ENCODE peak calls at places on chromosomes 3 and 15, in five cellular contexts. P is IMR-90; O is thoracic aorta; I is CD8-positive, alpha-beta T cell; V is CD4-positive, alpha-beta memory T cell. Y is an unnamed sample. For H3K4me1, the result is how much of the 10 kb centered on the place peaks cover.

GRCh38 chr3:100089802-100090668 is 24.3 kb downstream of the FILIP1L start:
- DNase-seq in P (peak), O (no peak), I (no peak), V (no peak), Y (no peak)

GRCh38 chr15:64334530-64334929 is 21.4 kb downstream of the CSNK1G1 start:
- DNase-seq in P (no peak), O (no peak), I (no peak), V (peak), Y (no peak)

GRCh38 chr3:39362177-39362576 is 21.0 kb upstream of the SLC25A38 start:
- DNase-seq in P (no peak), O (no peak), I (no peak), V (no peak), Y (no peak)

GRCh38 chr3:149134560-149134959 is 5.1 kb downstream of the HPS3 start:
- DNase-seq in P (peak), O (no peak), I (no peak), V (no peak), Y (no peak)

GRCh38 chr3:148528024-148528423 is 169.7 kb upstream of the AGTR1 start:
- DNase-seq in P (peak), O (no peak), I (no peak), V (no peak), Y (no peak)

GRCh38 chr3:149706905-149707304 is 45.4 kb downstream of the COMMD2 start:
- DNase-seq in P (peak), O (no peak), I (no peak), V (no peak), Y (no peak)

GRCh38 chr3:17833786-17834559 is 91.5 kb upstream of the TBC1D5 start:
- DNase-seq in P (no peak), O (no peak), I (no peak), V (no peak), Y (no peak)

GRCh38 chr3:183844606-183845005 is 19.2 kb upstream of the MAP6D1 start:
- DNase-seq in P (peak), O (no peak), I (no peak), V (no peak), Y (no peak)

GRCh38 chr15:90126457-90127435 is 24.5 kb upstream of the IDH2 start:
- DNase-seq in P (no peak), O (no peak), I (no peak), V (no peak), Y (no peak)

GRCh38 chr3:51340311-51340829 is 44.7 kb upstream of the MANF start:
- DNase-seq in P (peak), O (no peak), I (no peak), V (no peak), Y (peak)

GRCh38 chr3:85801955-85802354 is 843.2 kb downstream of the CADM2 start:
- DNase-seq in P (no peak), O (no peak), I (no peak), V (no peak), Y (no peak)

GRCh38 chr15:38530113-38530512 is 34.5 kb downstream of the RASGRP1 start:
- DNase-seq in P (no peak), O (no peak), I (no peak), V (no peak), Y (no peak)

GRCh38 chr3:115930922-115931321 is 307.6 kb downstream of the GAP43 start:
- DNase-seq in P (no peak), O (no peak), I (no peak), V (no peak), Y (no peak)

GRCh38 chr3:65483475-65483874 is 555.2 kb downstream of the MAGI1 start:
- DNase-seq in P (no peak), O (no peak), I (no peak), V (no peak), Y (peak)

GRCh38 chr3:184314700-184315505 is 497 bp downstream of the EIF4G1 start:
- DNase-seq in P (peak), O (peak), I (peak), V (peak), Y (peak)

GRCh38 chr3:148950806-148951205 is 40.5 kb upstream of the GYG1 start:
- DNase-seq in P (peak), O (no peak), I (no peak), V (no peak), Y (no peak)

GRCh38 chr3:177475266-177475665 is 278.0 kb upstream of the TBL1XR1 start:
- DNase-seq in P (no peak), O (no peak), I (no peak), V (no peak), Y (no peak)

GRCh38 chr3:163722421-163722820 is 1355.9 kb downstream of the SI start:
- DNase-seq in P (no peak), O (no peak), I (no peak), V (no peak), Y (no peak)

GRCh38 chr15:39622660-39623549 is 42.0 kb downstream of the THBS1 start:
- DNase-seq in P (no peak), O (no peak), I (no peak), V (no peak), Y (no peak)

GRCh38 chr15:48675436-48675835 is 29.9 kb upstream of the FBN1 start:
- DNase-seq in P (peak), O (no peak), I (no peak), V (no peak), Y (no peak)

GRCh38 chr3:129557737-129558037 is 14.7 kb downstream of the H1-8 start:
- DNase-seq in P (no peak), O (no peak), I (no peak), V (no peak), Y (no peak)

GRCh38 chr3:29513236-29513635 is 232.4 kb downstream of the RBMS3 start:
- DNase-seq in P (peak), O (no peak), I (no peak), V (no peak), Y (no peak)

GRCh38 chr3:31077021-31077601 is 182.7 kb upstream of the GADL1 start:
- DNase-seq in P (peak), O (no peak), I (no peak), V (no peak), Y (no peak)

GRCh38 chr15:67504796-67505195 is 16.1 kb upstream of the C15orf61 start:
- DNase-seq in P (no peak), O (no peak), I (no peak), V (no peak), Y (no peak)

GRCh38 chr3:49263490-49263889 is 13.5 kb downstream of the C3orf62 start:
- DNase-seq in P (no peak), O (no peak), I (no peak), V (no peak), Y (no peak)

GRCh38 chr3:183144403-183144802 is 18.1 kb downstream of the LAMP3 start:
- DNase-seq in P (no peak), O (no peak), I (no peak), V (no peak), Y (no peak)

GRCh38 chr3:165642761-165643432 is 194.3 kb downstream of the BCHE start:
- DNase-seq in P (peak), O (peak), I (no peak), V (no peak), Y (peak)

GRCh38 chr3:55443346-55443745 is 43.8 kb downstream of the WNT5A start:
- DNase-seq in P (no peak), O (no peak), I (no peak), V (no peak), Y (no peak)

GRCh38 chr15:52680756-52681155 is 1.6 kb upstream of the ATOSA start:
- DNase-seq in P (no peak), O (no peak), I (no peak), V (no peak), Y (no peak)

GRCh38 chr3:52714335-52715302 is 8.7 kb downstream of the SPCS1 start:
- DNase-seq in P (no peak), O (no peak), I (no peak), V (no peak), Y (no peak)

GRCh38 chr3:16316847-16317560 is 52.0 kb downstream of the OXNAD1 start:
- DNase-seq in P (no peak), O (no peak), I (peak), V (no peak), Y (no peak)

GRCh38 chr3:119524931-119525662 is 26.8 kb downstream of the TIMMDC1 start:
- DNase-seq in P (no peak), O (no peak), I (no peak), V (no peak), Y (peak)

GRCh38 chr15:63165166-63165859 is 8.0 kb upstream of the RPS27L start:
- DNase-seq in P (peak), O (no peak), I (no peak), V (no peak), Y (no peak)

GRCh38 chr15:70935631-70936030 is 43.0 kb downstream of the LRRC49 start:
- DNase-seq in P (no peak), O (no peak), I (no peak), V (no peak), Y (no peak)

GRCh38 chr3:26271848-26272247 is 350.7 kb upstream of the LRRC3B start:
- DNase-seq in P (no peak), O (no peak), I (no peak), V (no peak), Y (no peak)

GRCh38 chr3:169508426-169508825 is 155.1 kb downstream of the MECOM start:
- DNase-seq in P (no peak), O (no peak), I (no peak), V (no peak), Y (no peak)

DNA sequence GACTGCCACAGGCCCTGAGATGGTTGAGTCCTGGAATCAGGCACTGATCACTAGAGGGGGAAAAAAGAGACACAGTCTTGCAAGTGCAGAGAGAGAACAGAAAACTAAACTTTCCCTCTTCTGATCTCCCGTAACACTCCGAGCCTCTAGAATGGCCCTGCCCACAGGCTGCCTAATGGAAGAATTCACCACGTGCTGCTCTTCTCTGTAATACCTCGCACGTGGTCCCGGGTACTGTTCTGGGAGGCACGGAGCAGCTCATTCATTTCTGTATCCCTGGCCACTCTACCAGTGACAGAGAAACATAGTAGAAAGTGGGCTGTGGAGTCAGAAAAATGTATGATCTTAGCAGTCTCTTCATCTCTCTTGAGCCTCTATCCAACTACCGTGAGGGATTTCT is 30.4 kb downstream of the VGLL4 start:
- DNase-seq in P (no peak), O (no peak), I (no peak), V (no peak), Y (no peak)
- H3K4me1 ChIP-seq in P (under half), O (half or more), I (under half), V (under half), Y (under half)

GRCh38 chr15:83809345-83809744 is 155.4 kb downstream of the ADAMTSL3 start:
- DNase-seq in P (no peak), O (no peak), I (no peak), V (no peak), Y (no peak)

GRCh38 chr15:83813697-83814096 is 159.8 kb downstream of the ADAMTSL3 start:
- DNase-seq in P (no peak), O (no peak), I (no peak), V (no peak), Y (no peak)

GRCh38 chr15:83815506-83815905 is 161.6 kb downstream of the ADAMTSL3 start:
- DNase-seq in P (no peak), O (no peak), I (no peak), V (no peak), Y (no peak)

DNA sequence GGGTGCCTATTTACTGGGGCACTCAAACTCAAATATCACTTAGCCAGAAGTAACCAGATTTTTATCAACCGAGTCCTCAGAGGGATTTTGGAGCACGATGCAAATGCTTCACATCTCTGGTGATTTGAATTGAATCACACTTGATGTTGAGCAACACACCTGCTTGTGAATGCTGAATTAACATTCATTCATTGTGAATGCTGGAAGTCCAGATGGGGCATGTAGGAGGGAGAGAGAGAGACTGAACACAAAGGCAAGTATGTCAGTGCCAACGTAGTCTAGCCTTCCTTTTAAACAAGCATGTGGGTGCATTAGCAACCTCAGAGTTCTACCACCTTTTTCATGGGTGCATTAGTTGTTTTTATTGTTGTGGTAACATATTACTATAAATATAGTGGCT is 156.2 kb downstream of the ADAMTSL3 start:
- DNase-seq in P (no peak), O (no peak), I (no peak), V (no peak), Y (no peak)
- H3K4me1 ChIP-seq in P (under half), O (under half), I (under half), V (under half), Y (under half)

GRCh38 chr3:45054196-45054857 is 28.2 kb downstream of the CLEC3B start:
- DNase-seq in P (peak), O (no peak), I (no peak), V (no peak), Y (no peak)
- H3K4me1 ChIP-seq in P (under half), O (under half), I (under half), V (under half), Y (under half)

GRCh38 chr3:61991706-61992105 is 381.6 kb downstream of the FEZF2 start:
- DNase-seq in P (no peak), O (no peak), I (no peak), V (no peak), Y (no peak)
- H3K4me1 ChIP-seq in P (under half), O (under half), I (under half), V (under half), Y (under half)

GRCh38 chr3:191350389-191351090 is 20.2 kb upstream of the UTS2B start:
- DNase-seq in P (peak), O (no peak), I (no peak), V (no peak), Y (no peak)
- H3K4me1 ChIP-seq in P (under half), O (under half), I (under half), V (under half), Y (under half)

GRCh38 chr15:75210867-75211266 is 9.2 kb downstream of the C15orf39 start:
- DNase-seq in P (no peak), O (no peak), I (no peak), V (no peak), Y (no peak)

GRCh38 chr15:75212200-75212858 is 10.6 kb downstream of the C15orf39 start:
- DNase-seq in P (no peak), O (no peak), I (no peak), V (no peak), Y (no peak)

GRCh38 chr15:75213768-75214221 is 12.1 kb downstream of the C15orf39 start:
- DNase-seq in P (no peak), O (no peak), I (no peak), V (no peak), Y (no peak)

GRCh38 chr15:75213212-75213767 is 11.6 kb downstream of the C15orf39 start:
- DNase-seq in P (no peak), O (no peak), I (no peak), V (no peak), Y (no peak)

GRCh38 chr15:75211436-75212199 is 9.9 kb downstream of the C15orf39 start:
- DNase-seq in P (no peak), O (no peak), I (no peak), V (no peak), Y (no peak)
- H3K4me1 ChIP-seq in P (under half), O (under half), I (under half), V (under half), Y (under half)

Y was measured in tibial nerve.